ENCODE peak calls at places on chromosomes 2 and 18, in five cellular contexts. X, K, H, D and R are unnamed samples.

GRCh38 chr18:61609131-61609530 is 275.9 kb downstream of the CDH20 start:
- DNase-seq in X (no peak), K (no peak), H (no peak), D (no peak), R (no peak)

GRCh38 chr2:43001787-43002468 is 209.5 kb upstream of the HAAO start:
- DNase-seq in X (no peak), K (no peak), H (no peak), D (no peak), R (no peak)

GRCh38 chr2:226079186-226079585 is 679.7 kb downstream of the NYAP2 start:
- DNase-seq in X (no peak), K (no peak), H (no peak), D (no peak), R (no peak)

GRCh38 chr2:128594953-128595677 is 276.4 kb upstream of the HS6ST1 start:
- DNase-seq in X (no peak), K (no peak), H (no peak), D (peak), R (no peak)

GRCh38 chr2:11478899-11479605 is 13.1 kb upstream of the E2F6 start:
- DNase-seq in X (no peak), K (no peak), H (no peak), D (peak), R (no peak)

GRCh38 chr2:62424899-62425298 is 81.1 kb downstream of the TMEM17 start:
- DNase-seq in X (no peak), K (no peak), H (no peak), D (no peak), R (no peak)

GRCh38 chr2:232341061-232341738 is 37.4 kb upstream of the ALPP start:
- DNase-seq in X (no peak), K (no peak), H (no peak), D (no peak), R (no peak)

GRCh38 chr2:98556634-98557033 is 51.7 kb downstream of the COA5 start:
- DNase-seq in X (no peak), K (no peak), H (no peak), D (no peak), R (no peak)

GRCh38 chr18:29271496-29271895 is 1094.6 kb upstream of the CDH2 start:
- DNase-seq in X (no peak), K (no peak), H (no peak), D (no peak), R (no peak)

GRCh38 chr2:174344716-174345472 is 10.1 kb downstream of the SP9 start:
- DNase-seq in X (no peak), K (peak), H (no peak), D (peak), R (no peak)

GRCh38 chr2:214801768-214802397 is 7.6 kb downstream of the BARD1 start:
- DNase-seq in X (no peak), K (no peak), H (no peak), D (no peak), R (no peak)

GRCh38 chr2:12424219-12424618 is 292.5 kb upstream of the TRIB2 start:
- DNase-seq in X (no peak), K (no peak), H (no peak), D (no peak), R (no peak)

GRCh38 chr18:49878996-49879585 is 65.8 kb upstream of the ACAA2 start:
- DNase-seq in X (no peak), K (no peak), H (no peak), D (no peak), R (no peak)

GRCh38 chr18:35415511-35416427 is 38.6 kb upstream of the ZNF396 start:
- DNase-seq in X (no peak), K (no peak), H (no peak), D (no peak), R (no peak)

GRCh38 chr18:32773187-32773712 is 427 bp upstream of the KLHL14 start:
- DNase-seq in X (no peak), K (no peak), H (no peak), D (no peak), R (no peak)

GRCh38 chr2:105789745-105790466 is 45.2 kb downstream of the NCK2 start:
- DNase-seq in X (no peak), K (no peak), H (no peak), D (no peak), R (peak)

GRCh38 chr18:76573325-76574025 is 78.4 kb upstream of the ZNF516 start:
- DNase-seq in X (no peak), K (no peak), H (no peak), D (no peak), R (no peak)

GRCh38 chr2:17313261-17313660 is 205.0 kb downstream of the RAD51AP2 start:
- DNase-seq in X (no peak), K (no peak), H (no peak), D (no peak), R (no peak)

GRCh38 chr2:178257127-178257526 is 62.8 kb downstream of the OSBPL6 start:
- DNase-seq in X (no peak), K (no peak), H (no peak), D (no peak), R (no peak)

GRCh38 chr2:178263159-178263860 is 69.0 kb downstream of the OSBPL6 start:
- DNase-seq in X (no peak), K (no peak), H (no peak), D (no peak), R (no peak)

GRCh38 chr2:178256382-178257053 is 62.2 kb downstream of the OSBPL6 start:
- DNase-seq in X (no peak), K (no peak), H (no peak), D (no peak), R (no peak)

DNA sequence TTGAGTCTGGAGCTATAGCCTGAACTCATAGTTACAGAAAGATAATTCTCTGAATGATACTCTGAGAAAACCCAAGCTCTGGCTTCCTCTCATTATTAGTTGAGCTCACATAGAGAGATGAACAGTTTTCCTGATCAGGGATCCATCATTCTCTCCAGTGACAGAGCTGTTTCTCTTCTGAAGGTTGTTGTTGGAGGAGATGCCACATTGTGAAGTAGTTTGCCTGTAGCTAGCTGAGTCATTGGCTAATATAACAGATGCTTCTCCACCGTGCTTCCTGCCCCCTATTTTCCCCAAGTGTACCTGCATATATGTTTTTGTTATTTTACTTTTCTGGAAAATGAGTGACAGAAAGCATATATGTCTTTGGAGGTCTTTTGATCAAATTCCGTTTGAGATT is 64.6 kb downstream of the OSBPL6 start:
- DNase-seq in X (no peak), K (no peak), H (no peak), D (no peak), R (no peak)
- TF ChIP-seq SP1 in X (no peak), K (no peak), H (no peak), D (no peak), R (no peak)

GRCh38 chr18:13658444-13659204 is 67.7 kb downstream of the FAM210A start:
- DNase-seq in X (no peak), K (no peak), H (no peak), D (no peak), R (no peak)
- TF ChIP-seq POLR2AphosphoS5 in X (no peak), K (no peak), H (no peak), D (no peak), R (no peak)

DNA sequence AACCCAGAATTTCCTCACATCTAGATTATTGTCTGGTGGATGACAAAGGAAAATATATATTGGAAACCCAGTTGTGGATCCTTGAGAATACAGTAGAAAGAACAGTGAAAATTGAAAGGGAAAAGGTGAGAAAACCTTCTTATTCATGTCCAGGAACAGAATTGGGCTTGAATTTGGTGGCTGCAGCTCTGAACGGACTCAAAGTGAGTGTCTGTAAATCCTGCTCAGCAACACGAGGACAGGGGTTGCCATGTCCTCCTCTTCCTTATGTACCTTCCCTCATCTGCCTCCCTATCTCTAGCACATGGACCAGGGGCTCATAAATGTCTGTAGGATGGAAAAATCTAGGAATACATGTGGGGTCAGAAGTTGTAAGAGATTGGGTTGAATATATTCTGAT is 152.2 kb downstream of the RPIA start:
- DNase-seq in X (no peak), K (no peak), H (no peak), D (no peak), R (no peak)
- TF ChIP-seq SP1 in X (no peak), K (no peak), H (no peak), D (no peak), R (no peak)

GRCh38 chr2:64988420-64989125 is 626 bp upstream of the SLC1A4 start:
- DNase-seq in X (peak), K (peak), H (no peak), D (peak), R (no peak)
- TF ChIP-seq POLR2AphosphoS5 in X (peak), K (no peak), H (no peak), D (peak), R (peak)

DNA sequence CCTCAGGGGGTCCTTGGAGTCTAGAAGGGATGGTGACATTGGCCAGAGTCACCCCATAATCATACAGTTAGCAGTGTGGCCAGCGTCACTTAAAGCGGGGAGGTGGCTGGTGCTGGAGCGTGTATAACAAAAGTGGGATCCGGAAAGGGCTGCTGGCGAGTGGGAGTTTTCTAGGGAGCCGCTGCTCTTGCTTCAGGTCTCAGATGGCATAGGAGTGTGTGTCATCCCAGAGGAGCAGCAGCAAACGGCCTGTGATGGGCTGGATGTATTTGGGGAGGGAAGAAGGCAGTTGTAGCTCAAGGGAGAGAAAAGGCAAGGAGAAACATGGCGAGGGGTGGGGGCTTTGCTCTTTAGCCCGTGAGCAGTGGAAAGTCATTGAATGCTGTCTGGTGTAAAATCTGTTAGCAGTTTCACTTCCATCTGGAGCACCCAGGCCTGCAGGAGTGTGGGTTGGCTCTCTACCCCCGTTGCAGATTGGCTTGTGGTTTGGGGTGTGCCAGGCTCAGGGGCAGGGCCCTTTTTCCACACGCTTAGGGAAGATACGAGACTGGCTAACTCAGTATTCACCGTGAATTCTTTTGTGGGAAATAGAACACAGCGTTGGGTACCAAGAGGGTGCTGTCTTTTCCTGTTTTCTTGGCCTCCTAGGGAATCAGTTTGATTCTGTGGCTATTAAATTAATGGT is 120.5 kb downstream of the AGAP1 start:
- DNase-seq in X (no peak), K (no peak), H (no peak), D (no peak), R (no peak)
- TF ChIP-seq SP1 in X (no peak), K (no peak), H (no peak), D (no peak), R (no peak)

GRCh38 chr18:10037181-10037580 is 123.4 kb downstream of the VAPA start:
- DNase-seq in X (no peak), K (no peak), H (no peak), D (no peak), R (no peak)
- TF ChIP-seq POLR2AphosphoS5 in X (no peak), K (no peak), H (no peak), D (no peak), R (no peak)